ENCODE peak calls at places on chromosomes 16 and 17, in four cellular contexts. E is HepG2, U is K562, P is WTC11. B is an unnamed sample.

GRCh38 chr16:55835578-55835977 is 2.7 kb upstream of the CES1 start:
- DNase-seq in P (no peak), U (no peak), E (peak; percentile 73), B (no peak)

GRCh38 chr16:80792031-80792430 is 12.4 kb downstream of the CDYL2 start:
- DNase-seq in U (no peak), P (no peak), E (no peak), B (no peak)

GRCh38 chr17:2335726-2336214 is 487 bp downstream of the TSR1 start:
- DNase-seq in E (no peak), U (no peak), P (no peak), B (no peak)

GRCh38 chr17:50903604-50904521 is 37.7 kb upstream of the TOB1 start:
- DNase-seq in E (no peak), P (no peak), U (no peak), B (no peak)

GRCh38 chr16:1054660-1055556 is 17.6 kb upstream of the SSTR5 start:
- DNase-seq in P (peak; percentile 88), E (peak; percentile 26), U (peak; percentile 64), B (peak; percentile 71)

GRCh38 chr17:76246080-76247066 is 6.1 kb upstream of the RNF157 start:
- DNase-seq in U (peak; percentile 60), P (no peak), E (peak; percentile 67), B (peak; percentile 38)

GRCh38 chr16:10552998-10553491 is 27.4 kb downstream of the EMP2 start:
- DNase-seq in E (no peak), P (peak; percentile 69), U (peak; percentile 70), B (no peak)

GRCh38 chr16:70635356-70636016 is 10.9 kb upstream of the IL34 start:
- DNase-seq in E (no peak), U (peak; percentile 17), P (no peak), B (no peak)

GRCh38 chr16:72722552-72722951 is 325.4 kb downstream of the ZFHX3 start:
- DNase-seq in E (no peak), U (peak; percentile 23), P (peak; percentile 67), B (peak; percentile 18)
- TF ChIP-seq ELF4 in E (no peak), U (no peak), P (no peak), B (no peak)

GRCh38 chr16:3510410-3510809 is 9.6 kb downstream of the CLUAP1 start:
- DNase-seq in P (no peak), U (no peak), E (no peak), B (no peak)
- TF ChIP-seq ELF4 in P (no peak), U (no peak), E (no peak), B (no peak)

GRCh38 chr17:81043319-81043724 is 8.4 kb downstream of the BAIAP2 start:
- DNase-seq in U (no peak), P (no peak), E (no peak), B (no peak)
- TF ChIP-seq ELF4 in U (no peak), P (no peak), E (no peak), B (no peak)

GRCh38 chr16:2910441-2910840 is 1.3 kb upstream of the FLYWCH1 start:
- DNase-seq in E (no peak), P (no peak), U (no peak), B (no peak)
- TF ChIP-seq ELF4 in E (no peak), P (no peak), U (no peak), B (no peak)